ENCODE peak calls at places on chromosome 6, in five cellular contexts. O is A549, V is left ventricle myocardium inferior, Z is colonic mucosa, B is mammary epithelial cell. E is an unnamed sample.

GRCh38 chr6:8859501-8859900 is 424.2 kb upstream of the SLC35B3 start:
- DNase-seq in O (no peak), V (no peak), Z (no peak), B (no peak), E (no peak)

GRCh38 chr6:19838442-19839236 is 1.5 kb downstream of the ID4 start:
- DNase-seq in O (peak), V (no peak), Z (peak), B (peak), E (peak)

GRCh38 chr6:46490425-46491200 is 636 bp downstream of the RCAN2 start:
- DNase-seq in O (no peak), V (peak), Z (peak), B (no peak), E (peak)

GRCh38 chr6:241331-241865 is 50.9 kb upstream of the DUSP22 start:
- DNase-seq in O (no peak), V (no peak), Z (no peak), B (no peak), E (no peak)

GRCh38 chr6:17038316-17038715 is 63.5 kb upstream of the STMND1 start:
- DNase-seq in O (no peak), V (no peak), Z (no peak), B (no peak), E (no peak)

GRCh38 chr6:75849329-75850025 is 100.4 kb downstream of the MYO6 start:
- DNase-seq in O (no peak), V (no peak), Z (peak), B (no peak), E (no peak)

GRCh38 chr6:29946787-29947186 is 4.5 kb downstream of the HLA-A start:
- DNase-seq in O (no peak), V (no peak), Z (no peak), B (no peak), E (no peak)

GRCh38 chr6:43950731-43951062 is 176.6 kb downstream of the MRPL14 start:
- DNase-seq in O (no peak), V (no peak), Z (no peak), B (no peak), E (no peak)

GRCh38 chr6:75098709-75099108 is 107.1 kb downstream of the COL12A1 start:
- DNase-seq in O (peak), V (peak), Z (peak), B (peak), E (peak)

GRCh38 chr6:66478705-66479104 is 771.7 kb upstream of the EYS start:
- DNase-seq in O (no peak), V (no peak), Z (no peak), B (no peak), E (no peak)

GRCh38 chr6:122653094-122653493 is 42.9 kb downstream of the PKIB start:
- DNase-seq in O (no peak), V (no peak), Z (no peak), B (peak), E (no peak)

GRCh38 chr6:53302678-53303360 is 45.9 kb downstream of the ELOVL5 start:
- DNase-seq in O (no peak), V (no peak), Z (no peak), B (peak), E (no peak)

GRCh38 chr6:134707342-134707982 is 242.4 kb downstream of the ALDH8A1 start:
- DNase-seq in O (peak), V (no peak), Z (no peak), B (peak), E (no peak)

GRCh38 chr6:37535701-37536461 is 36.2 kb upstream of the CCDC167 start:
- DNase-seq in O (no peak), V (no peak), Z (no peak), B (peak), E (no peak)

DNA sequence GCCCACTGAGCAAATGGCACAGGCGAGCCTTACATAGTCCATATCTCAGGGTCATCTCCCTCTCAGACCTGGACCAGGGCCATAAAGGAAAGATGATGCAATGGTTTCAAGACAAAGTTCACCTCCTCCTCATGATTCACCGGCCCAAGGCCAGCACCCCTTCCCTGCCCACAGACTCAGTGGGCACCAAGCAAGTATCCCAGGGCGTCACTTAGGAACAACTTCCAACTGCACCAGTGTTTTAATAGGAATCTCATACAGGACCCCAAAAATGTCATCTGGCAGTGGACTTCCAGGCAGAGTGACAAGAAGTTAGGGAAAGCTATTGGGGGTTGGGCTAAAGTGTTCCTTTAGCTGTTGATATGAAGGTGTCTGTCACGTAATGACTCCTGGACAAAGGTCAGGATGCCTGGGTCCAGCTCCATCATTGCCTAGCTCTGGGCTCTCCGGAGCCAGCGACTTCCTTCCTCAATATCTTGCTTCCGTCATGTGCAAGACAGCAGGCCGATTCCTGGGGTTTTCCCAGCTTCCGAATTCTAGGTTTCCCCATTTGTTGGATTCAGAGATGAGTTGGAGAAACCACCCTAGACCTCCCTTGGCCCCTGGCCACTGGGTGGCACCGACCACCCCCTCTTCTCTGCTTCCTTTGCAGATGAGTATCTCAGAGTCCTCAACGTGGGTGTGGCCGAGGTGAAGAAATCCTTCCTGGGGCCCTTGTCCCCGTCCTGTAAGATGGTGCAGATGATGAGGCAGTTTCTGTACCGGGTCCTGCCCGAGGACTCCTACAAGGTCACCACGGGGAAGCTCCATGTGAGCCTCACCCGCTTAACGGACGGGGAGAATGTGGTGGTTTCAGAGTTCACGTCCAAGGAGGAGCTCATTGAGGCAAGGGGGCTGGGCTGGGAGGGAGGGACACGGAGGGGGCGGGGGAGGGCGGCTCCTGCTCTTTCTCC is 21.1 kb downstream of the PNPLA1 start:
- DNase-seq in O (peak), V (no peak), Z (peak), B (peak), E (no peak)
- H3K27ac ChIP-seq in O (peak), V (no peak), Z (peak), B (no peak), E (no peak)

DNA sequence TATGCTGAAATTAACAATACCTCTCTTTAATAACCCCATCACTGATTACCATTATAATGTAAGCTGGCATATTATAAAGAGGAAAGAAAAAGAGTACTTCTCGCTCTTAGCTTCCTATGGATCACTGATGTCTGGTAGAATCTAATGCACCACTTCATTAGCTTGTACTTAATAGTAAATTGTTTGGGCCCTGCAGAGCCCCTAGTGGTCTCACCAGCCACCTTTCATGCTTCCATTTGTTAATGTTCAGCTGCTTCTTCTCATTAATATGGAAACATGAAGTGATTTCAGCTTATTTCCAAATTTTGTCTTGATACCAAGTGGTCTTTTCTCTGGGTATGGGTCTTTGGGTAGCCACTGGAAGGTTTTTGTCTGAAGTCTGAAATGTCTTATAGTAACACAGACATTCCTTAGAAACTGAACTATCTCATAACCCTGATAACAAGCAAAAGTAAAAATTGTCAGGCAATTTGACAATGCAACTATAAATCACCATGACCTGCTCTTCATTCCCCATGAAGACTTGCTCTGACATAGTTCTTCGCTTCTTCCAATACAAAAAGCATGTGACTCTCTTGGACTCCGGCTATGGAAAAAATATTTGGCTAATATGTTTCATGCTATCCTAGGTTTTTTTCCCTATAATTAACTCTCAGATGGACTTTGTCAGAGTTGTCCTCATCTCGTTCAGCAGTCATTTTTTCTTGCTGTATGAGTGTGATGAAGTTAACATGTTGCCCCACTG is 395.8 kb upstream of the MARCKS start:
- DNase-seq in O (no peak), V (no peak), Z (no peak), B (no peak), E (no peak)
- TF ChIP-seq CTCF in O (no peak), V (peak), Z (no peak), B (peak), E (no peak)

GRCh38 chr6:99348220-99348822 is 1.2 kb downstream of the FAXC start:
- DNase-seq in O (no peak), V (no peak), Z (no peak), B (no peak), E (no peak)
- H3K4me3 ChIP-seq in O (no peak), V (peak), Z (no peak), B (peak), E (no peak)

GRCh38 chr6:31580807-31581437 is 1.3 kb downstream of the LTB start:
- DNase-seq in O (peak), V (peak), Z (peak), B (peak), E (peak)

GRCh38 chr6:31579546-31580445 is 2.4 kb downstream of the LTB start:
- DNase-seq in O (no peak), V (no peak), Z (no peak), B (no peak), E (no peak)

GRCh38 chr6:31581511-31582229 is 554 bp downstream of the LTB start:
- DNase-seq in O (no peak), V (no peak), Z (no peak), B (no peak), E (no peak)

GRCh38 chr6:31579119-31579505 is 3.1 kb downstream of the LTB start:
- DNase-seq in O (no peak), V (no peak), Z (no peak), B (no peak), E (no peak)

DNA sequence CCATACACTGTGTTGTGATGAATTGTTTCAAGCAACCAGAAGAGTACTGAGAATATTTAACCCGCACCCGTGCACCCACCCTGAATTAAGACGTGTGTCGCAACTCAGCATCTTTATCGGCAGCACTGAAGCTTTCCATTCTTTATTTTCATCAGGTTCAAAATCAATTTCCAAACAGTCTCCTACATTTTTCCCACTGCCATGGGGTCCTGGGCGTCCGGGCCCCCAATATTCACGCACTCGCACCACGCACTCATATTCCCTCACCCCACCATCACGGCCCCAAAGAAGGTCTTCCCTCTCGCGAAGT is 1.8 kb downstream of the LTB start:
- DNase-seq in O (no peak), V (no peak), Z (no peak), B (no peak), E (no peak)
- H3K27ac ChIP-seq in O (peak), V (peak), Z (peak), B (peak), E (peak)

GRCh38 chr6:169174516-169175359 is 78.9 kb downstream of the THBS2 start:
- DNase-seq in O (no peak), V (no peak), Z (no peak), B (no peak), E (no peak)
- TF ChIP-seq CTCF in O (no peak), V (no peak), Z (no peak), B (no peak), E (no peak)

GRCh38 chr6:137000825-137001224 is 43.9 kb downstream of the IL20RA start:
- DNase-seq in O (no peak), V (no peak), Z (no peak), B (peak), E (no peak)
- H3K4me3 ChIP-seq in O (no peak), V (no peak), Z (no peak), B (no peak), E (no peak)